ENCODE peak calls at places on chromosomes 6 and 20, in five cellular contexts. P is K562, N is ovary, U is transverse colon, E is HepG2. S is an unnamed sample.

GRCh38 chr6:142855877-142856606 is 88.9 kb downstream of the HIVEP2 start:
- DNase-seq in P (no peak), N (no peak), U (no peak), E (no peak), S (no peak)

GRCh38 chr20:62708591-62709536 is at the start of gene NTSR1:
- DNase-seq in P (no peak), N (no peak), U (no peak), E (no peak), S (no peak)

GRCh38 chr6:2851727-2852513 is 10.3 kb upstream of the SERPINB1 start:
- DNase-seq in P (no peak), N (no peak), U (no peak), E (no peak), S (no peak)

GRCh38 chr6:16583151-16583762 is 178.0 kb downstream of the ATXN1 start:
- DNase-seq in P (no peak), N (no peak), U (peak; percentile 22), E (no peak), S (no peak)

GRCh38 chr20:54158856-54159418 is 14.8 kb downstream of the CYP24A1 start:
- DNase-seq in P (no peak), N (no peak), U (no peak), E (no peak), S (no peak)

GRCh38 chr20:44911264-44911921 is 1.5 kb downstream of the PABPC1L start:
- DNase-seq in P (peak; percentile 89), N (no peak), U (peak; percentile 52), E (peak; percentile 96), S (no peak)

GRCh38 chr6:134821397-134821796 is 128.5 kb downstream of the ALDH8A1 start:
- DNase-seq in P (no peak), N (no peak), U (no peak), E (no peak), S (no peak)

GRCh38 chr6:118810420-118811027 is 83.4 kb upstream of the ASF1A start:
- DNase-seq in P (no peak), N (no peak), U (peak; percentile 42), E (no peak), S (no peak)

GRCh38 chr20:13852321-13852720 is 67.5 kb downstream of the NDUFAF5 start:
- DNase-seq in P (no peak), N (no peak), U (no peak), E (no peak), S (no peak)

GRCh38 chr6:12602951-12603710 is 113.4 kb upstream of the PHACTR1 start:
- DNase-seq in P (peak; percentile 22), N (peak; percentile 23), U (peak; percentile 19), E (peak; percentile 43), S (no peak)

GRCh38 chr6:111260570-111261298 is 173.4 kb downstream of the SLC16A10 start:
- DNase-seq in P (peak; percentile 46), N (no peak), U (no peak), E (no peak), S (no peak)

GRCh38 chr20:17504326-17504897 is 26.8 kb downstream of the BFSP1 start:
- DNase-seq in P (no peak), N (peak; percentile 38), U (no peak), E (no peak), S (peak; percentile 72)

GRCh38 chr20:16864958-16865357 is 116.8 kb downstream of the OTOR start:
- DNase-seq in P (no peak), N (no peak), U (no peak), E (no peak), S (no peak)

GRCh38 chr6:42984924-42985475 is 630 bp downstream of the PPP2R5D start:
- DNase-seq in P (peak; percentile 43), N (no peak), U (no peak), E (no peak), S (no peak)

GRCh38 chr6:167576050-167576741 is 250.5 kb upstream of the AFDN start:
- DNase-seq in P (no peak), N (no peak), U (no peak), E (no peak), S (no peak)

GRCh38 chr6:139250296-139251274 is 41.2 kb downstream of the TXLNB start:
- DNase-seq in P (peak; percentile 61), N (peak; percentile 56), U (peak; percentile 64), E (peak; percentile 58), S (no peak)

GRCh38 chr20:10686356-10687169 is 12.8 kb upstream of the JAG1 start:
- DNase-seq in P (no peak), N (no peak), U (no peak), E (no peak), S (no peak)

GRCh38 chr20:62063981-62064787 is 1.5 kb downstream of the TAF4 start:
- DNase-seq in P (no peak), N (peak; percentile 46), U (peak; percentile 59), E (peak; percentile 64), S (no peak)

GRCh38 chr6:111605100-111605748 is 454 bp downstream of the TRAF3IP2 start:
- DNase-seq in P (peak; percentile 67), N (peak; percentile 77), U (peak; percentile 64), E (no peak), S (peak; percentile 88)

GRCh38 chr20:37326666-37327065 is 19.3 kb upstream of the SRC start:
- DNase-seq in P (no peak), N (peak; percentile 14), U (no peak), E (no peak), S (no peak)

GRCh38 chr6:94736231-94736630 is 841.1 kb upstream of the MANEA start:
- DNase-seq in P (no peak), N (no peak), U (no peak), E (no peak), S (no peak)

GRCh38 chr6:135411339-135411738 is 86.2 kb downstream of the AHI1 start:
- DNase-seq in P (peak; percentile 39), N (no peak), U (no peak), E (peak; percentile 3), S (no peak)

GRCh38 chr20:14069796-14070195 is 74.5 kb downstream of the MACROD2 start:
- DNase-seq in P (no peak), N (no peak), U (no peak), E (no peak), S (no peak)

GRCh38 chr20:24768977-24769675 is 179.9 kb upstream of the CST7 start:
- DNase-seq in P (no peak), N (no peak), U (no peak), E (no peak), S (peak; percentile 66)

GRCh38 chr6:120606743-120607142 is 727.5 kb downstream of the TBC1D32 start:
- DNase-seq in P (no peak), N (no peak), U (no peak), E (no peak), S (no peak)

GRCh38 chr6:33886673-33887144 is 82.9 kb upstream of the MLN start:
- DNase-seq in P (no peak), N (no peak), U (peak; percentile 58), E (no peak), S (no peak)
- TF ChIP-seq EP300 in P (no peak), N (no peak), U (peak; percentile 29), E (no peak), S (no peak)

GRCh38 chr6:130928158-130928917 is 101.1 kb downstream of the SMLR1 start:
- DNase-seq in P (no peak), N (no peak), U (no peak), E (no peak), S (no peak)

GRCh38 chr6:130931683-130932082 is 104.5 kb downstream of the SMLR1 start:
- DNase-seq in P (no peak), N (no peak), U (no peak), E (no peak), S (no peak)

GRCh38 chr6:130923350-130923749 is 96.1 kb downstream of the SMLR1 start:
- DNase-seq in P (no peak), N (no peak), U (no peak), E (no peak), S (no peak)

GRCh38 chr6:130928993-130929678 is 101.9 kb downstream of the SMLR1 start:
- DNase-seq in P (no peak), N (no peak), U (no peak), E (no peak), S (no peak)

DNA sequence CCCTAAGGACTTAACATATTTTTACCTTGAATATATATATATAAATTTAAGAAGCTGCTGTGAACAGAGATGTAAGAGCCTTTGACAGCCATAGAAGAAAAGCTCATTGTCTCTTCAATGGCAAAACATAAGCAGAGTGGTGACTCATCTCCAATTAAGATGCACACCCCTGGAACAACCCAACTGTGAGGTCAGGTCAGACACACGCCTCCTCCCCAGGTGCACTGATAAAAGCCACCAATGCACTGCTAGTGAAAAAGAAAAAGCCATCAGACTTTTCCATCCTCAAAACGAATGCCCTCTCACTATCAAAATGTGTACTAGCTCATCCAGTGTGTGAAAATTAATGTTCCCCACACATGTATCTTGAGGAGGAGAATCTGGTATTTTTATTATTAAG is 100.1 kb downstream of the SMLR1 start:
- DNase-seq in P (peak; percentile 38), N (no peak), U (peak; percentile 18), E (peak; percentile 54), S (no peak)
- TF ChIP-seq EP300 in P (no peak), N (no peak), U (no peak), E (no peak), S (no peak)

GRCh38 chr6:87728706-87729105 is 26.7 kb upstream of the AKIRIN2 start:
- DNase-seq in P (no peak), N (no peak), U (no peak), E (no peak), S (no peak)

GRCh38 chr6:87731080-87731479 is 29.0 kb upstream of the AKIRIN2 start:
- DNase-seq in P (no peak), N (no peak), U (no peak), E (no peak), S (no peak)

GRCh38 chr6:87730310-87730709 is 28.3 kb upstream of the AKIRIN2 start:
- DNase-seq in P (no peak), N (no peak), U (peak; percentile 40), E (peak; percentile 55), S (no peak)

GRCh38 chr6:87736809-87737540 is 34.9 kb upstream of the AKIRIN2 start:
- DNase-seq in P (no peak), N (no peak), U (no peak), E (no peak), S (no peak)

GRCh38 chr6:87731818-87732661 is 30.0 kb upstream of the AKIRIN2 start:
- DNase-seq in P (peak; percentile 71), N (peak; percentile 87), U (peak; percentile 94), E (peak; percentile 86), S (peak; percentile 94)
- TF ChIP-seq EP300 in P (peak; percentile 53), N (no peak), U (no peak), E (peak; percentile 71), S (no peak)

GRCh38 chr20:19998990-19999705 is 18.0 kb upstream of the NAA20 start:
- DNase-seq in P (no peak), N (no peak), U (no peak), E (no peak), S (no peak)

GRCh38 chr20:20002101-20002998 is 14.8 kb upstream of the NAA20 start:
- DNase-seq in P (peak; percentile 27), N (no peak), U (no peak), E (peak; percentile 90), S (no peak)

GRCh38 chr20:20005381-20005780 is 11.8 kb upstream of the NAA20 start:
- DNase-seq in P (no peak), N (no peak), U (no peak), E (peak; percentile 51), S (no peak)

GRCh38 chr20:20000223-20000968 is 16.8 kb upstream of the NAA20 start:
- DNase-seq in P (no peak), N (no peak), U (no peak), E (no peak), S (no peak)

GRCh38 chr20:20003088-20003954 is 13.8 kb upstream of the NAA20 start:
- DNase-seq in P (no peak), N (peak; percentile 52), U (peak; percentile 27), E (no peak), S (no peak)
- TF ChIP-seq EP300 in P (no peak), N (peak; percentile 47), U (no peak), E (no peak), S (no peak)

GRCh38 chr6:26224940-26225847 is 138.0 kb downstream of the HFE start:
- DNase-seq in P (no peak), N (peak; percentile 54), U (no peak), E (no peak), S (no peak)
- TF ChIP-seq EP300 in P (no peak), N (no peak), U (no peak), E (no peak), S (no peak)